ENCODE peak calls at places on chromosomes 13 and 19, in five cellular contexts. C is brain microvascular endothelial cell, I is cardiac muscle cell, S is transverse colon, Z is PC-3. G is an unnamed sample.

GRCh38 chr19:19300613-19301012 is 19.7 kb downstream of the SUGP1 start:
- DNase-seq in I (no peak), C (no peak), Z (no peak), S (no peak), G (no peak)

GRCh38 chr19:1445932-1446712 is 3.8 kb upstream of the APC2 start:
- DNase-seq in Z (peak; percentile 37), S (no peak), C (no peak), I (no peak), G (peak; percentile 92)

GRCh38 chr13:74930402-74931165 is 551.4 kb downstream of the TBC1D4 start:
- DNase-seq in S (no peak), Z (peak; percentile 86), C (peak; percentile 51), I (no peak), G (peak; percentile 44)

GRCh38 chr13:109241160-109241559 is 545.2 kb downstream of the IRS2 start:
- DNase-seq in Z (no peak), I (no peak), S (no peak), C (no peak), G (no peak)

GRCh38 chr19:46992699-46993535 is 26.7 kb upstream of the NPAS1 start:
- DNase-seq in I (no peak), S (no peak), C (no peak), Z (no peak), G (peak; percentile 42)

GRCh38 chr13:93140912-93141311 is 85.7 kb upstream of the GPC6 start:
- DNase-seq in I (no peak), C (no peak), S (no peak), Z (no peak), G (no peak)

GRCh38 chr19:12946092-12946845 is 607 bp downstream of the RAD23A start:
- DNase-seq in C (peak; percentile 83), Z (peak; percentile 82), S (peak; percentile 74), I (peak; percentile 87), G (peak; percentile 97)

GRCh38 chr13:36432106-36432544 is at the start of gene CCNA1:
- DNase-seq in Z (peak; percentile 46), S (no peak), I (peak; percentile 25), C (no peak), G (no peak)

GRCh38 chr19:33171916-33172359 is 22.2 kb upstream of the LRP3 start:
- DNase-seq in S (no peak), I (no peak), C (no peak), Z (peak; percentile 53), G (peak; percentile 89)

GRCh38 chr19:3171894-3172679 is 6.5 kb upstream of the S1PR4 start:
- DNase-seq in I (no peak), S (no peak), C (no peak), Z (peak; percentile 51), G (peak; percentile 66)

GRCh38 chr19:58450836-58451357 is 525 bp upstream of the ZNF324B start:
- DNase-seq in S (peak; percentile 41), C (no peak), I (no peak), Z (peak; percentile 51), G (peak; percentile 43)

GRCh38 chr19:56099638-56100539 is 21.2 kb downstream of the ZNF787 start:
- DNase-seq in C (no peak), Z (no peak), I (no peak), S (no peak), G (peak; percentile 76)

GRCh38 chr19:3360494-3361383 is 5.6 kb upstream of the NFIC start:
- DNase-seq in I (peak; percentile 39), Z (peak; percentile 31), C (no peak), S (peak; percentile 74), G (peak; percentile 97)

GRCh38 chr19:46211201-46211881 is 18.2 kb upstream of the IGFL1 start:
- DNase-seq in C (no peak), I (peak; percentile 34), Z (peak; percentile 91), S (no peak), G (no peak)

GRCh38 chr13:48561461-48562224 is 28.8 kb upstream of the RCBTB2 start:
- DNase-seq in S (no peak), C (no peak), I (no peak), Z (peak; percentile 61), G (no peak)

GRCh38 chr13:98796798-98797197 is 44.3 kb upstream of the SLC15A1 start:
- DNase-seq in S (no peak), I (no peak), C (no peak), Z (no peak), G (no peak)

GRCh38 chr13:112849500-112849899 is 119.5 kb upstream of the MCF2L start:
- DNase-seq in I (no peak), Z (peak; percentile 43), C (no peak), S (no peak), G (peak; percentile 65)

GRCh38 chr13:21673592-21674270 is 2.9 kb downstream of the FGF9 start:
- DNase-seq in S (peak; percentile 60), C (no peak), I (peak; percentile 38), Z (peak; percentile 42), G (peak; percentile 97)

GRCh38 chr13:110319774-110320509 is 12.9 kb downstream of the COL4A2 start:
- DNase-seq in C (peak; percentile 67), S (no peak), Z (peak; percentile 81), I (peak; percentile 64), G (peak; percentile 87)

GRCh38 chr13:101059803-101060202 is 356.5 kb downstream of the NALCN start:
- DNase-seq in I (no peak), C (no peak), S (no peak), Z (no peak), G (no peak)

GRCh38 chr13:80334582-80335260 is 6.2 kb downstream of the SPRY2 start:
- DNase-seq in I (peak; percentile 33), S (no peak), C (peak; percentile 15), Z (peak; percentile 39), G (no peak)

GRCh38 chr13:105147481-105147880 is 1388.0 kb downstream of the EFNB2 start:
- DNase-seq in Z (no peak), S (no peak), I (no peak), C (no peak), G (no peak)

GRCh38 chr19:46497773-46498172 is 2.1 kb upstream of the PNMA8B start:
- DNase-seq in Z (no peak), I (no peak), C (no peak), S (no peak), G (peak; percentile 65)

DNA sequence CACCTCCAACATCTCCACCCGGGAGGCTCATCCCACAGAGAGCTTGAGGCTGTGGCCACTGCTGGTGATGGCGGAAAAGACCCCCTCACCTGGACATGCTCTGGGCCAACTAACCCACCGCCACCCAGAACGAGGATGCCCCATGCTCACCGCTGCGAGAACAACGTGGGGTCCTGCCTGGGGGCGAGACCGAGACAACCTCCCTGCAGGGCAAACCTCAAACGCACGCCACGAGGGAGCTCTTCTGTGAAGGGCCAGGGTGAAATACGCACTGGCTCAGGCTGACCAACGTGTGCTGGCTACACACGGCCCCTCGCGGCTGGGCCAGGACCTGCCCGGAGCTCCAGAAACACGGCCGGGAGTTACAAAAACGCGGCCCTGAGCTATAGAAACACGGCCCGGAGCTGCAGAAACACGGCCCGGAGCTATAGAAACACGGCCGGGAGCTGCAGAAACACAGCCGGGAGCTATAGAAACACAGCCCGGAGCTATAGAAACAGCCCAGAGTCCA is 19.0 kb upstream of the PLPP2 start:
- DNase-seq in I (no peak), Z (no peak), S (no peak), C (no peak), G (peak; percentile 75)
- H3K4me3 ChIP-seq in I (no peak overlapping the region), Z (no peak overlapping the region), S (peak overlapping the region; percentile 12), C (peak overlapping the region; percentile 5), G (no peak overlapping the region)

GRCh38 chr19:10680545-10681135 is 20.6 kb upstream of the QTRT1 start:
- DNase-seq in Z (no peak), S (no peak), I (no peak), C (no peak), G (peak; percentile 35)
- H3K27ac ChIP-seq in Z (no peak overlapping the region), S (no peak overlapping the region), I (no peak overlapping the region), C (no peak overlapping the region), G (no peak overlapping the region)

GRCh38 chr19:38180071-38180470 is 44.0 kb downstream of the DPF1 start:
- DNase-seq in Z (no peak), C (no peak), S (no peak), I (no peak), G (no peak)

GRCh38 chr19:38183227-38183914 is 40.7 kb downstream of the DPF1 start:
- DNase-seq in S (no peak), C (peak; percentile 22), I (peak; percentile 49), Z (no peak), G (peak; percentile 52)

GRCh38 chr19:38184815-38185214 is 39.2 kb downstream of the DPF1 start:
- DNase-seq in C (no peak), Z (no peak), S (no peak), I (no peak), G (no peak)

GRCh38 chr19:38182536-38183210 is 41.3 kb downstream of the DPF1 start:
- DNase-seq in S (no peak), Z (no peak), I (no peak), C (no peak), G (peak; percentile 32)
- TF ChIP-seq CTCF in S (no peak), Z (no peak), I (no peak), C (no peak), G (no peak)

GRCh38 chr19:17604372-17605025 is 49.0 kb downstream of the COLGALT1 start:
- DNase-seq in Z (no peak), S (no peak), C (no peak), I (no peak), G (peak; percentile 85)

GRCh38 chr19:17602872-17603552 is 47.6 kb downstream of the COLGALT1 start:
- DNase-seq in C (no peak), Z (no peak), I (no peak), S (no peak), G (peak; percentile 68)

GRCh38 chr19:17605761-17606745 is 50.6 kb downstream of the COLGALT1 start:
- DNase-seq in S (peak; percentile 72), I (peak; percentile 83), C (peak; percentile 66), Z (peak; percentile 58), G (peak; percentile 97)

GRCh38 chr19:17606786-17607185 is 51.3 kb downstream of the COLGALT1 start:
- DNase-seq in Z (no peak), S (no peak), C (no peak), I (no peak), G (peak; percentile 31)

GRCh38 chr19:17605117-17605516 is 49.7 kb downstream of the COLGALT1 start:
- DNase-seq in I (no peak), Z (no peak), C (no peak), S (no peak), G (no peak)
- H3K4me3 ChIP-seq in I (no peak overlapping the region), Z (no peak overlapping the region), C (no peak overlapping the region), S (no peak overlapping the region), G (no peak overlapping the region)

G was measured in osteoblast.